ENCODE peak calls at places on chromosomes 13 and 19, in six cellular contexts. B, H, O, P, J and U are unnamed samples.

GRCh38 chr13:25330541-25330940 is 29.1 kb downstream of the NUP58 start:
- DNase-seq in B (no peak), H (no peak), O (no peak), P (no peak), J (no peak), U (no peak)

GRCh38 chr13:94546071-94546839 is 49.7 kb downstream of the TGDS start:
- DNase-seq in B (no peak), H (no peak), O (no peak), P (no peak), J (no peak), U (no peak)

GRCh38 chr13:99992376-99992775 is 10.8 kb downstream of the ZIC2 start:
- DNase-seq in B (peak), H (no peak), O (no peak), P (no peak), J (no peak), U (no peak)

GRCh38 chr19:19406878-19407639 is 1.6 kb downstream of the GATAD2A start:
- DNase-seq in B (peak), H (peak), O (no peak), P (peak), J (peak), U (peak)

GRCh38 chr19:12913871-12914690 is 5.0 kb downstream of the SYCE2 start:
- DNase-seq in B (no peak), H (peak), O (no peak), P (no peak), J (no peak), U (no peak)

GRCh38 chr13:83839158-83839557 is 43.1 kb downstream of the SLITRK1 start:
- DNase-seq in B (no peak), H (no peak), O (no peak), P (no peak), J (no peak), U (no peak)

GRCh38 chr19:45772130-45772880 is 3.3 kb upstream of the SIX5 start:
- DNase-seq in B (no peak), H (no peak), O (no peak), P (no peak), J (no peak), U (no peak)

GRCh38 chr19:48509467-48510194 is 2.0 kb downstream of the LMTK3 start:
- DNase-seq in B (no peak), H (no peak), O (no peak), P (peak), J (no peak), U (peak)

GRCh38 chr13:53873558-53873957 is 844.9 kb downstream of the OLFM4 start:
- DNase-seq in B (no peak), H (no peak), O (no peak), P (no peak), J (no peak), U (no peak)